ENCODE peak calls at places on chromosomes 3 and 15, in five cellular contexts. M is HTR-8/SVneo, K is esophagus squamous epithelium, O is GM12892, C is T-helper 2 cell. Z is an unnamed sample.

GRCh38 chr3:11898611-11899325 is 52.1 kb upstream of the TAMM41 start:
- DNase-seq in M (no peak), C (no peak), K (no peak), O (no peak), Z (no peak)

GRCh38 chr3:114404590-114404989 is 110.8 kb downstream of the TIGIT start:
- DNase-seq in C (no peak), M (no peak), K (no peak), O (no peak), Z (no peak)

GRCh38 chr15:89999676-90000174 is 1.4 kb upstream of the ZNF710 start:
- DNase-seq in O (no peak), M (no peak), K (no peak), C (no peak), Z (no peak)

GRCh38 chr15:67803996-67804843 is 21.1 kb upstream of the SKOR1 start:
- DNase-seq in O (no peak), C (no peak), M (no peak), K (no peak), Z (no peak)

GRCh38 chr15:73127302-73127936 is 75.2 kb downstream of the NEO1 start:
- DNase-seq in M (peak; percentile 40), K (no peak), C (peak; percentile 62), O (no peak), Z (peak; percentile 36)

GRCh38 chr3:119643528-119643927 is 16.9 kb downstream of the POPDC2 start:
- DNase-seq in C (no peak), K (no peak), M (peak; percentile 71), O (no peak), Z (no peak)

GRCh38 chr3:136251511-136251910 is 1.4 kb downstream of the PCCB start:
- DNase-seq in M (no peak), O (no peak), C (no peak), K (no peak), Z (no peak)

GRCh38 chr3:82581350-82581749 is 819.9 kb upstream of the GBE1 start:
- DNase-seq in C (no peak), O (no peak), K (no peak), M (no peak), Z (no peak)

GRCh38 chr15:69143756-69144436 is 16.5 kb upstream of the GLCE start:
- DNase-seq in K (no peak), O (no peak), C (no peak), M (no peak), Z (no peak)

GRCh38 chr3:186032321-186032720 is 76.6 kb downstream of the ETV5 start:
- DNase-seq in M (no peak), O (no peak), C (no peak), K (no peak), Z (no peak)

GRCh38 chr3:122727766-122728165 is 47.1 kb downstream of the PARP14 start:
- DNase-seq in C (no peak), K (no peak), M (no peak), O (no peak), Z (no peak)

GRCh38 chr3:154125378-154126030 is 4.3 kb downstream of the ARHGEF26 start:
- DNase-seq in K (no peak), O (no peak), C (no peak), M (no peak), Z (no peak)

GRCh38 chr15:40010681-40011080 is 28.3 kb downstream of the SRP14 start:
- DNase-seq in K (no peak), O (no peak), C (no peak), M (no peak), Z (no peak)

GRCh38 chr3:178741020-178741419 is 204.8 kb downstream of the KCNMB2 start:
- DNase-seq in K (no peak), O (no peak), C (no peak), M (no peak), Z (no peak)

GRCh38 chr15:89653578-89653977 is 1.7 kb downstream of the KIF7 start:
- DNase-seq in O (no peak), C (no peak), K (no peak), M (no peak), Z (no peak)

GRCh38 chr3:179801263-179801662 is 148.4 kb downstream of the USP13 start:
- DNase-seq in O (no peak), C (no peak), M (no peak), K (no peak), Z (no peak)

GRCh38 chr15:100341662-100342560 is at the start of gene ADAMTS17:
- DNase-seq in O (peak; percentile 58), C (peak; percentile 95), M (peak; percentile 92), K (peak; percentile 66), Z (peak; percentile 92)

GRCh38 chr3:103158183-103158582 is 723.4 kb downstream of the ZPLD1 start:
- DNase-seq in O (no peak), K (no peak), C (no peak), M (no peak), Z (no peak)

GRCh38 chr15:51121118-51121517 is 26.4 kb upstream of the TNFAIP8L3 start:
- DNase-seq in C (no peak), K (no peak), O (no peak), M (peak; percentile 18), Z (no peak)

GRCh38 chr15:83567318-83567717 is 86.6 kb upstream of the ADAMTSL3 start:
- DNase-seq in K (no peak), M (no peak), O (no peak), C (no peak), Z (no peak)

GRCh38 chr3:126582286-126582685 is 23.6 kb upstream of the C3orf22 start:
- DNase-seq in O (no peak), C (no peak), M (no peak), K (no peak), Z (no peak)

GRCh38 chr3:22612927-22613326 is 590.2 kb upstream of the UBE2E2 start:
- DNase-seq in C (no peak), K (no peak), M (no peak), O (no peak), Z (no peak)

GRCh38 chr15:60076582-60077263 is 72.6 kb downstream of the FOXB1 start:
- DNase-seq in M (no peak), K (no peak), C (peak; percentile 52), O (no peak), Z (no peak)

GRCh38 chr3:12255393-12255792 is 33.5 kb upstream of the PPARG start:
- DNase-seq in M (no peak), O (no peak), C (no peak), K (no peak), Z (no peak)

GRCh38 chr15:41233367-41233771 is 2.3 kb downstream of the CHP1 start:
- DNase-seq in O (no peak), M (no peak), C (no peak), K (no peak), Z (no peak)

GRCh38 chr3:57864853-57865252 is 108.7 kb downstream of the SLMAP start:
- DNase-seq in O (no peak), K (no peak), M (peak; percentile 28), C (no peak), Z (no peak)

GRCh38 chr15:53160092-53160704 is 370.1 kb upstream of the ONECUT1 start:
- DNase-seq in O (no peak), K (no peak), C (no peak), M (no peak), Z (no peak)

GRCh38 chr3:43786102-43786952 is 95.6 kb downstream of the ABHD5 start:
- DNase-seq in M (no peak), C (no peak), K (no peak), O (no peak), Z (no peak)